ENCODE peak calls at places on chromosomes 6 and 20, in nine cellular contexts. C is breast epithelium, W is HCT116, S is stomach, H is transverse colon, K is upper lobe of left lung, R is endothelial cell of umbilical vein, Z is sigmoid colon, G is HepG2. I is an unnamed sample.

GRCh38 chr6:100818066-100818465 is 63.1 kb downstream of the ASCC3 start:
- DNase-seq in H (no peak), K (no peak), C (no peak), G (no peak), R (no peak), W (no peak), S (no peak), Z (no peak), I (no peak)

GRCh38 chr6:111259089-111259831 is 172.0 kb downstream of the SLC16A10 start:
- DNase-seq in C (peak; percentile 99), K (peak; percentile 100), W (peak; percentile 98), Z (peak; percentile 99), S (peak; percentile 100), R (peak; percentile 99), G (peak; percentile 98), H (peak; percentile 99), I (peak; percentile 99)

GRCh38 chr6:56949261-56949660 is 5.6 kb upstream of the BEND6 start:
- DNase-seq in K (no peak), G (no peak), R (no peak), W (no peak), Z (no peak), H (no peak), S (no peak), C (no peak), I (no peak)

GRCh38 chr6:56246544-56246940 is 838 bp downstream of the COL21A1 start:
- DNase-seq in R (no peak), H (no peak), S (no peak), W (no peak), Z (no peak), C (no peak), K (no peak), G (no peak), I (no peak)

GRCh38 chr6:152124432-152125074 is 317.1 kb downstream of the ESR1 start:
- DNase-seq in W (peak; percentile 56), K (no peak), R (peak; percentile 81), Z (no peak), C (no peak), S (no peak), G (peak; percentile 54), H (no peak), I (peak; percentile 24)

GRCh38 chr6:37059344-37060194 is 54.1 kb downstream of the FGD2 start:
- DNase-seq in S (peak; percentile 65), K (peak; percentile 83), W (peak; percentile 96), Z (peak; percentile 85), H (peak; percentile 75), C (no peak), R (peak; percentile 77), G (peak; percentile 99), I (peak; percentile 37)

GRCh38 chr6:33699131-33699530 is 12.4 kb downstream of the UQCC2 start:
- DNase-seq in W (no peak), Z (no peak), G (no peak), C (no peak), H (no peak), K (no peak), S (no peak), R (peak; percentile 81), I (no peak)

GRCh38 chr6:42100029-42100901 is 42.2 kb downstream of the C6orf132 start:
- DNase-seq in G (peak; percentile 76), S (no peak), Z (no peak), K (no peak), H (peak; percentile 42), W (no peak), R (peak; percentile 17), C (no peak), I (no peak)

GRCh38 chr6:15247214-15247749 is 1.4 kb downstream of the JARID2 start:
- DNase-seq in R (no peak), S (no peak), G (no peak), H (no peak), Z (no peak), W (no peak), K (no peak), C (no peak), I (no peak)

GRCh38 chr6:100657678-100658330 is 193.1 kb upstream of the SIM1 start:
- DNase-seq in H (no peak), R (peak; percentile 39), S (no peak), C (no peak), K (no peak), G (no peak), W (no peak), Z (no peak), I (no peak)

GRCh38 chr20:50017576-50018248 is 34.9 kb downstream of the SNAI1 start:
- DNase-seq in S (no peak), C (no peak), K (no peak), R (no peak), H (no peak), W (no peak), G (no peak), Z (no peak), I (no peak)

GRCh38 chr20:51650685-51651134 is 108.2 kb upstream of the NFATC2 start:
- DNase-seq in C (no peak), G (no peak), Z (no peak), S (no peak), H (no peak), W (peak; percentile 15), K (peak; percentile 37), R (peak; percentile 85), I (no peak)

GRCh38 chr20:3262566-3262965 is 23.6 kb upstream of the SLC4A11 start:
- DNase-seq in H (no peak), G (no peak), C (no peak), W (no peak), S (no peak), K (no peak), R (no peak), Z (no peak), I (no peak)

DNA sequence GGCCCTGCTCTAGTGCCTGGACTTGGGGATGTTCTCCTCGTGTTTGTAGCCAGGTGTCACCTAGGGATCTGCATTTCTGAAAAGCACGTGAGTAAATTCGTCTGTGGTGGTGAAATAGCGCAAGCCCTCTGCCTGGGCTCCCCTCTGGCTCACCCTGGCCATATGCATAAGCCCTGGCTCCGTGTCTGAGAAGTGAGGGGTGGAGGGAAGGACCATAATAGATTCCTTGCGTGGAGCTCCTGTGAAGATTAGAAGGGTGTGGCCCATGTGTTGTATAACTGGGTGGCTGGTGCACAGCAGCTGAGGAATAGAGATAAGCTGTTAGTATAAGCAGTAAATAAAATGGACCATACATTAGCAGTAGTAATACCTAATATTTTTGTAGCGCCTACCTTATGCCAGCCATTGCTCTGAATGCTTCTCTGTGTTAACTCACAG is 4.8 kb downstream of the BCAS1 start:
- DNase-seq in Z (no peak), C (no peak), R (no peak), G (no peak), H (peak; percentile 55), W (no peak), S (peak; percentile 35), K (no peak), I (no peak)
- TF ChIP-seq POLR2A in Z (no peak), C (no peak), R (no peak), G (no peak), H (no peak), W (no peak), S (no peak), K (no peak), I (no peak)

DNA sequence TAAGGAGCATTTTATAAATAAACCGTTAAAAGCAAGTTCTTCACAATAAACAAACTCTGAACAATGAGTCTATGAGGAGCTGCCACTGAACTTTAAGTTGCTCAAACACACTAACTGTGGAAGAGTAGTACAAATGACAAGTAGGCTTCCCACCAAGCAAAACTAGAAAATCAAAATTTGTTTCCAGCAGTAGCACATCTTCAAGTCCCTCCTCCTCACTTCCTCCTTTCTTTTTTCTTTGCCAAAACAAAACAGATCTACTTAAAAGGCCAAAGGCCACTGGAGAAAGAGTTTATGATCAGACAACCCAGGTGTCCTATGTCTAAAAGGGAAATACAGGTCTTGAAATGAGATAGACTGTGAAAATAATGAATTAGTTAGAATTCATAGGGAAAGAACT is 17.1 kb upstream of the FAM135A start:
- DNase-seq in W (no peak), G (no peak), S (no peak), Z (no peak), H (no peak), K (no peak), R (no peak), C (no peak), I (no peak)
- TF ChIP-seq POLR2AphosphoS5 in W (no peak), G (no peak), S (no peak), Z (no peak), H (no peak), K (no peak), R (no peak), C (no peak), I (no peak)

GRCh38 chr20:59940956-59941294 is 736 bp downstream of the FAM217B start:
- DNase-seq in K (no peak), W (no peak), C (no peak), H (no peak), Z (no peak), G (no peak), R (no peak), S (no peak), I (no peak)

GRCh38 chr20:59939879-59940128 is 301 bp downstream of the PPP1R3D start:
- DNase-seq in K (peak; percentile 68), R (no peak), G (no peak), C (no peak), S (peak; percentile 48), H (peak; percentile 46), Z (peak; percentile 74), W (no peak), I (no peak)

GRCh38 chr20:59939052-59939878 is 840 bp downstream of the PPP1R3D start:
- DNase-seq in R (no peak), H (no peak), K (peak; percentile 29), Z (peak; percentile 72), C (no peak), G (no peak), W (no peak), S (no peak), I (no peak)

GRCh38 chr20:59938696-59939051 is 1.4 kb downstream of the PPP1R3D start:
- DNase-seq in H (peak; percentile 26), S (no peak), R (no peak), W (no peak), Z (peak; percentile 75), C (peak; percentile 57), G (no peak), K (peak; percentile 69), I (no peak)

GRCh38 chr20:59940129-59940955 is at the start of the genes FAM217B and PPP1R3D:
- DNase-seq in W (peak; percentile 81), H (peak; percentile 99), G (peak; percentile 93), R (peak; percentile 97), Z (peak; percentile 100), S (peak; percentile 98), C (peak; percentile 98), K (peak; percentile 100), I (peak; percentile 100)
- TF ChIP-seq CTCF in W (no peak), H (no peak), G (peak; percentile 57), R (peak; percentile 4), Z (no peak), S (peak; percentile 20), C (no peak), K (no peak), I (peak; percentile 13)

GRCh38 chr6:30598912-30599624 is 18.0 kb downstream of the PPP1R10 start:
- DNase-seq in K (no peak), Z (no peak), G (no peak), C (no peak), S (no peak), W (no peak), R (no peak), H (no peak), I (no peak)
- TF ChIP-seq POLR2A in K (no peak), Z (no peak), G (peak; percentile 41), C (no peak), S (no peak), W (no peak), R (no peak), H (no peak), I (no peak)

GRCh38 chr6:89054200-89054599 is 26.4 kb upstream of the PNRC1 start:
- DNase-seq in H (no peak), S (no peak), W (no peak), R (no peak), G (no peak), Z (no peak), C (no peak), K (no peak), I (no peak)
- TF ChIP-seq POLR2AphosphoS5 in H (no peak), S (no peak), W (no peak), R (no peak), G (no peak), Z (no peak), C (no peak), K (no peak), I (no peak)